ENCODE peak calls at places on chromosomes 6 and 20, in six cellular contexts. V is fibroblast of pulmonary artery, I is psoas muscle, U is heart right ventricle, O is hepatocyte, S is astrocyte of the spinal cord. C is an unnamed sample.

GRCh38 chr6:31579546-31580445 is 2.4 kb downstream of the LTB start:
- DNase-seq in V (no peak), I (no peak), U (no peak), O (no peak), S (no peak), C (no peak)

GRCh38 chr6:150241751-150242150 is 98.9 kb downstream of the PPP1R14C start:
- DNase-seq in V (no peak), I (no peak), U (no peak), O (no peak), S (no peak), C (no peak)

GRCh38 chr20:37535443-37536132 is 7.9 kb upstream of the BLCAP start:
- DNase-seq in V (no peak), I (no peak), U (no peak), O (no peak), S (no peak), C (no peak)

GRCh38 chr6:166500246-166500645 is 86.2 kb downstream of the RAMACL start:
- DNase-seq in V (no peak), I (no peak), U (no peak), O (no peak), S (no peak), C (no peak)

GRCh38 chr20:21719592-21720214 is 14.2 kb downstream of the PAX1 start:
- DNase-seq in V (peak), I (no peak), U (no peak), O (peak), S (peak), C (peak)

GRCh38 chr20:60168963-60169362 is 210.7 kb downstream of the CDH26 start:
- DNase-seq in V (no peak), I (no peak), U (no peak), O (no peak), S (no peak), C (no peak)

GRCh38 chr6:15509335-15509933 is 153.4 kb downstream of the DTNBP1 start:
- DNase-seq in V (no peak), I (no peak), U (no peak), O (no peak), S (no peak), C (no peak)

GRCh38 chr6:77368660-77369313 is 94.5 kb downstream of the HTR1B start:
- DNase-seq in V (peak), I (no peak), U (peak), O (peak), S (peak), C (peak)

GRCh38 chr6:131167773-131168172 is 32.5 kb downstream of the AKAP7 start:
- DNase-seq in V (peak), I (no peak), U (no peak), O (no peak), S (peak), C (peak)

GRCh38 chr6:15148356-15149058 is 97.4 kb upstream of the JARID2 start:
- DNase-seq in V (peak), I (no peak), U (no peak), O (peak), S (peak), C (peak)

GRCh38 chr20:38143646-38144554 is 21.2 kb downstream of the TGM2 start:
- DNase-seq in V (peak), I (peak), U (no peak), O (peak), S (peak), C (peak)

GRCh38 chr20:32528291-32528891 is 56.7 kb downstream of the NOL4L start:
- DNase-seq in V (no peak), I (no peak), U (peak), O (no peak), S (no peak), C (no peak)

GRCh38 chr6:163841733-163842132 is 427.2 kb downstream of the QKI start:
- DNase-seq in V (no peak), I (no peak), U (no peak), O (no peak), S (no peak), C (no peak)

GRCh38 chr20:59643616-59644061 is 39.3 kb downstream of the PHACTR3 start:
- DNase-seq in V (no peak), I (no peak), U (no peak), O (no peak), S (no peak), C (no peak)

GRCh38 chr20:63737940-63738686 is 1.5 kb upstream of the SLC2A4RG start:
- DNase-seq in V (no peak), I (no peak), U (no peak), O (peak), S (no peak), C (no peak)

GRCh38 chr20:61408951-61409740 is 157.1 kb downstream of the CDH4 start:
- DNase-seq in V (no peak), I (no peak), U (no peak), O (no peak), S (no peak), C (no peak)

GRCh38 chr20:51400051-51400926 is 142.2 kb downstream of the NFATC2 start:
- DNase-seq in V (no peak), I (no peak), U (no peak), O (no peak), S (no peak), C (no peak)

GRCh38 chr6:109762769-109763450 is 71.8 kb downstream of the FIG4 start:
- DNase-seq in V (peak), I (no peak), U (no peak), O (no peak), S (peak), C (peak)

GRCh38 chr20:43467589-43467988 is 9.9 kb downstream of the SRSF6 start:
- DNase-seq in V (no peak), I (no peak), U (no peak), O (no peak), S (no peak), C (no peak)

GRCh38 chr20:61478094-61478493 is 226.0 kb downstream of the CDH4 start:
- DNase-seq in V (no peak), I (no peak), U (no peak), O (no peak), S (no peak), C (no peak)

GRCh38 chr20:36792422-36792821 is 18.9 kb upstream of the DSN1 start:
- DNase-seq in V (peak), I (no peak), U (no peak), O (peak), S (peak), C (peak)

GRCh38 chr6:42140051-42140450 is 2.4 kb downstream of the C6orf132 start:
- DNase-seq in V (no peak), I (peak), U (no peak), O (peak), S (no peak), C (no peak)

GRCh38 chr6:3737149-3737830 is 14.2 kb downstream of the PXDC1 start:
- DNase-seq in V (no peak), I (no peak), U (no peak), O (no peak), S (no peak), C (peak)

GRCh38 chr6:127972815-127973214 is 72.0 kb upstream of the THEMIS start:
- DNase-seq in V (no peak), I (no peak), U (no peak), O (no peak), S (no peak), C (no peak)

GRCh38 chr6:51929934-51930574 is 157.4 kb downstream of the PKHD1 start:
- DNase-seq in V (no peak), I (no peak), U (no peak), O (no peak), S (no peak), C (no peak)

GRCh38 chr6:38115633-38116022 is 296.1 kb downstream of the ZFAND3 start:
- DNase-seq in V (no peak), I (no peak), U (no peak), O (peak), S (no peak), C (no peak)

GRCh38 chr6:3386374-3386857 is 70.4 kb downstream of the SLC22A23 start:
- DNase-seq in V (no peak), I (no peak), U (no peak), O (no peak), S (no peak), C (no peak)

GRCh38 chr6:166980738-166981137 is 18.5 kb upstream of the CEP43 start:
- DNase-seq in V (no peak), I (no peak), U (no peak), O (no peak), S (no peak), C (no peak)

GRCh38 chr6:108589244-108589730 is 28.6 kb downstream of the FOXO3 start:
- DNase-seq in V (peak), I (peak), U (peak), O (peak), S (peak), C (peak)

GRCh38 chr6:36381502-36382389 is 5.7 kb downstream of the ETV7 start:
- DNase-seq in V (no peak), I (no peak), U (no peak), O (no peak), S (no peak), C (no peak)

GRCh38 chr6:148617522-148617921 is 129.3 kb upstream of the UST start:
- DNase-seq in V (peak), I (no peak), U (no peak), O (no peak), S (no peak), C (no peak)

GRCh38 chr6:16669227-16669626 is 92.0 kb downstream of the ATXN1 start:
- DNase-seq in V (peak), I (no peak), U (no peak), O (no peak), S (peak), C (peak)

GRCh38 chr6:37239950-37240713 is 17.4 kb upstream of the TBC1D22B start:
- DNase-seq in V (peak), I (peak), U (peak), O (peak), S (peak), C (peak)

GRCh38 chr20:561437-562231 is 18.0 kb upstream of the CSNK2A1 start:
- DNase-seq in V (peak), I (peak), U (peak), O (peak), S (peak), C (peak)

DNA sequence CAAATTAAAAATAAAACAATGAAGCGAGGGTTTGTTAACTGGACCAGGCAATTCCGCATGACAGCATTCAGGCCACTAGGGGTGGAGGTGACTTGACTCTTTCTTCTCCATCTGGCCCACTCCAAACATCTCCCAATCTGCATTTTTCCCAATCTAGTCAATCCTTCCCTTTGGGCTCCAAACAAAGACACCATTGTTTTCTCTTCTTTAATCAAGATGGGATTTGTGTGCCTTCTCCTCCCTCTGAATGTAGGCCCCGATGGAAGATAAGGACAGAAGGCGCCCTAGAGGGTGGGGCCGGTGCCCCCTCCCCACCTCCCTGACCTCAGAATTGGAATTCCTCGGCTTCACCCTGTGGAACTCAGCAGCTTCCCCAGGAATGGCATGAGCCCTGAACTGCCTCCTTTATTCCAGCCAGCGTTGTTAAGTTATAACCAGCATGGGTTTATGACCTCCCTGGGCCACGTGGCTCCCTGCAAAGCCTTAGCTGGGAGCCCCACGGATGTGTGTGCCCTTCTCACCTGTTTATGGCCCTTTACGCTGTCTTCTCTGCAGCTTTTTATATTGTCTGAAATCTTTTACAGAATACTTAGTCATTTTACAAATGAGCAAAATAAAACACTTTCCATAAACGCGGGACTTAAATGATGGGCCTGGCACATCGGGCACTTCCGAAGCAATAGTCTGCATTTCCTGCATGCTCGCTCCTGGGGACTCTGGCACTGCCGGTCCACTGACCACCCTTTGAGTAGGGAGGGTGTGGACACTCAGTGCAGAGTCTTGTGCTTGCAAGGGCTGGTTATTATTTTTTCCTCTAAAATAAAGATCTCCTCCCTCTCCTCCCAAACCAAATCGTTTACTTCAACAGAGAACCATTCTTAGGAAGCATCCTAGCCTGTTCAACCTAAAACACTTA is 24.5 kb downstream of the OVOL2 start:
- DNase-seq in V (no peak), I (no peak), U (no peak), O (peak), S (no peak), C (no peak)
- TF ChIP-seq CTCF in V (peak), I (no peak), U (no peak), O (no peak), S (no peak), C (peak)

DNA sequence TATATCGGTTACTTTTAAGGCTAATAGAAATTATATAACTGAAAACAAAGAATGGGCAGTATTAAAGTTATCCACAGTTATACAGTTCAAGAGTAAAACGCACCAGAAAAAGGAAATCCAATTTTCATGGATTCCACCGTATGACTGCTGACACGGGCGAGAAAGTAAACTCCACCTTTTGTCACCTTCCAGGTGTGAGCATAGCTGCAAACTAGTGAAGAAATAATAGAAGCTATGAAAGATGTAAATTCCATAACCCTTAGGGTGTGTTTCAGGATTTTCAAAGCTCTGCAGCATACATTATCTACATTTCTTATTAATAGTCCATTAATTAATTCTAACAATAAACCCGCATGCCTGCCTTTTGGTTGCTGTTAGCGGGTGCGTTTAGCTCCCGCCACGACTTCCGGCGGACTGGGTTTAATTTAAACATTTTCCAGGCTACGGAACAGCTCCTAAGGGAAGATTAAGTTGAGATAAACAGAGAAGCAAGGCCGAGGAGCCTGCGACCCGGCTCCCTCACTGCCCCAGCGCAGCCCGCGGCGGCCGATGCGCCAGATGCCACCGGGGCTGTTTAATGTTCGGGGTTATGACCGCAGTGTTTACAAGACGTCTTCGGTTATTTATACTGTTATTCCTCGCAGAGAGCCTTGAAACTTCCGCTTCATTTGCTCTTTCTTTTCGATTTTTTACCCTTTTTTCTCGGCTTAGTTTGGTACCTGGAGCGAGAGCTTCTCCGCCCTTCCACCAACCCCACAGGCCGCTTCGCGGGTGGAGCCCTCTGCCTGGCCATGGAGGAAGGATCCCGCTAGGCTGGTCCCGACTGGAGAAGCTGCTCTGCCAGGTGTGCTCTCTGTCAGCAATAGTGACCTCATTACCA is 3.8 kb downstream of the TCF21 start:
- DNase-seq in V (no peak), I (no peak), U (peak), O (peak), S (peak), C (no peak)
- H3K4me3 ChIP-seq in V (peak), I (no peak), U (peak), O (no peak), S (no peak), C (no peak)

GRCh38 chr6:22470454-22471368 is 98.7 kb upstream of the HDGFL1 start:
- DNase-seq in V (peak), I (no peak), U (no peak), O (peak), S (peak), C (peak)
- TF ChIP-seq CTCF in V (peak), I (peak), U (peak), O (peak), S (no peak), C (peak)

GRCh38 chr6:111494951-111495350 is 11.9 kb upstream of the REV3L start:
- DNase-seq in V (no peak), I (no peak), U (no peak), O (no peak), S (peak), C (no peak)
- H3K4me3 ChIP-seq in V (no peak), I (no peak), U (no peak), O (no peak), S (no peak), C (no peak)

GRCh38 chr20:46089338-46090094 is at the start of gene NCOA5:
- DNase-seq in V (peak), I (peak), U (peak), O (peak), S (peak), C (peak)
- TF ChIP-seq CTCF in V (no peak), I (peak), U (no peak), O (no peak), S (no peak), C (no peak)

GRCh38 chr20:25310921-25311728 is 63.2 kb downstream of the PYGB start:
- DNase-seq in V (peak), I (no peak), U (no peak), O (no peak), S (peak), C (peak)
- H3K4me3 ChIP-seq in V (no peak), I (peak), U (peak), O (no peak), S (no peak), C (peak)

GRCh38 chr20:46937140-46937523 is 42.5 kb downstream of the EYA2 start:
- DNase-seq in V (no peak), I (no peak), U (no peak), O (no peak), S (no peak), C (no peak)

GRCh38 chr20:46937827-46938226 is 43.2 kb downstream of the EYA2 start:
- DNase-seq in V (no peak), I (no peak), U (no peak), O (no peak), S (no peak), C (no peak)

GRCh38 chr20:46940616-46941015 is 46.0 kb downstream of the EYA2 start:
- DNase-seq in V (no peak), I (no peak), U (no peak), O (no peak), S (no peak), C (no peak)

GRCh38 chr20:46939566-46939965 is 44.9 kb downstream of the EYA2 start:
- DNase-seq in V (no peak), I (no peak), U (no peak), O (no peak), S (no peak), C (no peak)

DNA sequence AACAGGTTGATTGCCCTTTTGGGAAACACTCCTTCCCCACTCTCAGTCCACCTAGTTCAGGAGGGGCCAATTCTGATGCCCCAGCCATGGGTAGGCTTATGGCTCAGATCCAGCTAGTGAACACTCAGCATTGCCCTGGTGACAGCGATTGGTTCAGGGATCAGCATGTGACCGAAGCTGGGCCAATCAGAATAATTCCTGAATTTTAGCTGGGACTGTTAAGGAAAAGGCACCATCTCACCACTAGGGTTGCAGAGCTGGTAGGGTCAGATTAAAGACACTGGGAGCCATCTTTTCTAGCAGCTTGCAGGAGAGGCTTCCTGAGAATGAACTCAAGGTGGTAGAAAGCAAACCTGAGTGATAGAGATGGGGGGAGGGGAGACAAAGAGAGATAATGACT is 44.4 kb downstream of the EYA2 start:
- DNase-seq in V (peak), I (no peak), U (no peak), O (no peak), S (no peak), C (no peak)
- TF ChIP-seq CTCF in V (peak), I (no peak), U (no peak), O (no peak), S (no peak), C (peak)

C was measured in fibroblast of the aortic adventitia.